ENCODE peak calls at places on chromosomes 13 and 19, in four cellular contexts. H is H9, I is IMR-90, O is trophoblast cell. A is an unnamed sample.

GRCh38 chr19:18416778-18417249 is 2.4 kb upstream of the SSBP4 start:
- DNase-seq in H (peak; percentile 87), I (peak; percentile 78), O (peak; percentile 83), A (peak; percentile 77)

GRCh38 chr13:74067818-74068217 is 66.4 kb downstream of the KLF12 start:
- DNase-seq in H (no peak), O (peak; percentile 15), I (peak; percentile 52), A (no peak)

GRCh38 chr19:1177322-1178114 is 3.5 kb upstream of the SBNO2 start:
- DNase-seq in H (no peak), O (peak; percentile 36), I (peak; percentile 97), A (no peak)

GRCh38 chr13:30257433-30258099 is 49.8 kb downstream of the KATNAL1 start:
- DNase-seq in H (peak; percentile 36), I (peak; percentile 9), O (no peak), A (peak; percentile 46)

GRCh38 chr19:1516395-1516753 is 3.6 kb upstream of the ADAMTSL5 start:
- DNase-seq in H (no peak), O (no peak), I (no peak), A (no peak)

GRCh38 chr13:45242070-45242469 is 41.2 kb upstream of the KCTD4 start:
- DNase-seq in I (peak; percentile 53), O (no peak), H (no peak), A (no peak)

GRCh38 chr13:33125821-33126570 is 109.8 kb downstream of the KL start:
- DNase-seq in H (peak; percentile 61), O (peak; percentile 75), I (peak; percentile 97), A (peak; percentile 27)

GRCh38 chr19:13099073-13099999 is 3.3 kb downstream of the LYL1 start:
- DNase-seq in H (peak; percentile 78), O (no peak), I (no peak), A (no peak)

GRCh38 chr19:10419646-10420443 is 493 bp upstream of the PDE4A start:
- DNase-seq in H (peak; percentile 97), O (no peak), I (peak; percentile 61), A (peak; percentile 90)

GRCh38 chr13:111315347-111315995 is 5.0 kb upstream of the TEX29 start:
- DNase-seq in I (no peak), H (no peak), O (no peak), A (no peak)
- H3K4ac ChIP-seq in I (no peak overlapping the region), H (no peak overlapping the region), O (no peak overlapping the region), A (no peak overlapping the region)

DNA sequence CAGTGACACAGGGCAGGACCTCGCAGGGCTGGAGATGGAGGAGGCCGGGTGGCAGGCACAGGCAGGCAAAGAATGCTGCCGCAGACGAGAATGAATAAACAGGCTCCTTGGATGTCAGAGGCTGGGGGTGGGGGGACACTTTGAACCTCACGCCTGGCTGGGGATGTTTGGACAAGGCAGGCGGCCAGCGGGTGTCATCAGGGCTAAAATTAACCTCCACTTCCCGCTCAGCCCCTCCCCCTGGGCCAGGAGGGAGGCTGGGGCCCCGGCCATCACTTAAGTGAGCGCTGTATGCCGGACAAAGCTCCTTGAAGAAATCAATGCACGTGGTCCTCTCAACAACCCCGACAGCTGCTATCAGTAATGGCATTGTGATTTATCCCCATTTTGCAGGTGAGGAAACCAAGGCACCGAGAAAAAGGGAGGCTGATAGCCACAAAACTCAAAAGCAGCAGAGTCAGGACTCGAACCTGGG is 10.3 kb upstream of the FUT5 start:
- DNase-seq in I (peak; percentile 74), H (no peak), O (no peak), A (no peak)
- H3K27ac ChIP-seq in I (peak overlapping the region; percentile 42), H (no peak overlapping the region), O (no peak overlapping the region), A (no peak overlapping the region)

GRCh38 chr19:31356587-31357314 is 7.5 kb upstream of the TSHZ3 start:
- DNase-seq in I (no peak), H (peak; percentile 77), O (no peak), A (no peak)
- H3K4ac ChIP-seq in I (no peak overlapping the region), H (no peak overlapping the region), O (no peak overlapping the region), A (no peak overlapping the region)

DNA sequence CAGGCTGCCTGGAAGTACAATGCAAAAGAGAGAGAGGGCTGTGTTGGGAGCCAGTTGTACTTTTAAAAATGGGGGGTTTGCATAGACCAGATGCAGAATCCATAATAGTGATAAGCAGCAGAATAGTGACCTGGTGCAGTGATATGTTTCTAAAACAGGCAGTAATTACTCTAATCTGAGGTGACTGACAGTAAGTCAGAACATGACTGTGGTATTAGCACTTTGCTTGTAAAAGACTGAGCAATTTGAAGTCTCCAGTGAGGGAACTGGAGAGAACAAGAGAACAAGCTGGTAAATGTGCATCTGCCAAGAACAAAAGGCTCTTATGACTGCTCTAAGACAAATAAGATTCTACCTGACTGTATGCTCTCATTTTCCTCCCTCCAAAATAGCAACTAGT is 383.4 kb downstream of the ITGBL1 start:
- DNase-seq in H (no peak), O (no peak), I (no peak), A (no peak)
- H3K27ac ChIP-seq in H (no peak overlapping the region), O (no peak overlapping the region), I (no peak overlapping the region), A (no peak overlapping the region)

DNA sequence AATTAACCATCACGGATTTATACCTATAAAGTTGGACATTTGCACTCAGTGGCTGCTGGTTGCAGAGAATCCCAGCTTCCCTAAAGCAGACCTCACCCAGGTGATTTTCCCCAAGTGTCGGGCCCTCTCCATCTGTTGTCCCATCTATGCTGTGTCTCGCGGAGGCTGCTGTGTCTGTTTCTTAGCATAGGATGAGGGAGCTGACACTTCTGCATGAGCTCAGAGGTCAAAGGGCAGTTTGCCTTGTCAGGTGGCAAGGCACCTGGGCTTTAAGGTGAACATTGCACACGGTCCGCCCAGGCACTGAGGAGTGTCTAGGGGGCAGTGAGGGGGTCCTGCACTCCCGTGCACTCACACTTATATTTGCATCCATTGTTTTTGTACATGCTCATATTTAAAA is 151.6 kb downstream of the ZIC5 start:
- DNase-seq in I (no peak), O (no peak), H (no peak), A (no peak)
- H3K4ac ChIP-seq in I (no peak overlapping the region), O (no peak overlapping the region), H (no peak overlapping the region), A (no peak overlapping the region)

A was measured in neuronal stem cell.